ENCODE peak calls at places on chromosomes 2 and 18, in ten cellular contexts. N is A549, G is uterus, V is body of pancreas, U is ovary, I is IMR-90, M is esophagus squamous epithelium, A is spleen, Y is heart left ventricle, S is tibial nerve. H is an unnamed sample.

GRCh38 chr18:32696376-32696775 is 76.4 kb downstream of the KLHL14 start:
- DNase-seq in N (no peak), G (no peak), V (no peak), U (no peak), I (no peak), M (no peak), A (no peak), Y (no peak), S (no peak), H (no peak)

GRCh38 chr2:98809878-98810587 is 79.1 kb upstream of the MGAT4A start:
- DNase-seq in N (no peak), G (no peak), V (no peak), U (no peak), I (no peak), M (no peak), A (no peak), Y (no peak), S (no peak), H (no peak)

GRCh38 chr2:128903637-128904036 is 585.0 kb upstream of the HS6ST1 start:
- DNase-seq in N (no peak), G (no peak), V (no peak), U (no peak), I (no peak), M (no peak), A (no peak), Y (no peak), S (no peak), H (no peak)

GRCh38 chr2:232658217-232658785 is 24.9 kb downstream of the EFHD1 start:
- DNase-seq in N (peak), G (no peak), V (no peak), U (no peak), I (no peak), M (no peak), A (no peak), Y (no peak), S (no peak), H (no peak)

GRCh38 chr2:152505495-152505906 is 170.5 kb downstream of the FMNL2 start:
- DNase-seq in N (peak), G (no peak), V (peak), U (no peak), I (peak), M (no peak), A (no peak), Y (no peak), S (peak), H (peak)

GRCh38 chr2:152036611-152037469 is 62.0 kb downstream of the CACNB4 start:
- DNase-seq in N (peak), G (peak), V (peak), U (peak), I (peak), M (no peak), A (no peak), Y (peak), S (peak), H (peak)

GRCh38 chr2:223632826-223633225 is 30.7 kb upstream of the SCG2 start:
- DNase-seq in N (no peak), G (no peak), V (no peak), U (no peak), I (no peak), M (no peak), A (no peak), Y (no peak), S (no peak), H (no peak)

GRCh38 chr2:74893332-74893731 is 59.4 kb downstream of the HK2 start:
- DNase-seq in N (peak), G (no peak), V (no peak), U (no peak), I (peak), M (no peak), A (no peak), Y (no peak), S (no peak), H (no peak)

GRCh38 chr2:180291060-180291459 is 284.0 kb upstream of the CWC22 start:
- DNase-seq in N (peak), G (no peak), V (no peak), U (no peak), I (peak), M (no peak), A (no peak), Y (no peak), S (no peak), H (no peak)

GRCh38 chr2:216149741-216150140 is 40.6 kb downstream of the XRCC5 start:
- DNase-seq in N (no peak), G (no peak), V (no peak), U (no peak), I (peak), M (no peak), A (no peak), Y (no peak), S (no peak), H (no peak)

GRCh38 chr2:241105641-241106040 is 3.6 kb upstream of the MTERF4 start:
- DNase-seq in N (no peak), G (no peak), V (no peak), U (no peak), I (no peak), M (no peak), A (no peak), Y (no peak), S (no peak), H (no peak)

GRCh38 chr18:44626807-44627206 is 53.9 kb upstream of the SETBP1 start:
- DNase-seq in N (no peak), G (no peak), V (no peak), U (no peak), I (no peak), M (no peak), A (no peak), Y (no peak), S (no peak), H (no peak)

GRCh38 chr2:210620456-210620855 is 64.1 kb downstream of the CPS1 start:
- DNase-seq in N (no peak), G (no peak), V (no peak), U (no peak), I (no peak), M (no peak), A (no peak), Y (no peak), S (no peak), H (no peak)

GRCh38 chr2:217621391-217621801 is 381.4 kb downstream of the TNS1 start:
- DNase-seq in N (no peak), G (peak), V (peak), U (no peak), I (peak), M (no peak), A (no peak), Y (peak), S (no peak), H (no peak)

GRCh38 chr2:128781166-128781887 is 462.7 kb upstream of the HS6ST1 start:
- DNase-seq in N (no peak), G (no peak), V (no peak), U (no peak), I (no peak), M (no peak), A (peak), Y (no peak), S (no peak), H (no peak)

GRCh38 chr2:226187601-226188000 is 612.0 kb downstream of the IRS1 start:
- DNase-seq in N (no peak), G (peak), V (no peak), U (no peak), I (peak), M (no peak), A (no peak), Y (no peak), S (no peak), H (no peak)

GRCh38 chr2:205543262-205543843 is 138.9 kb upstream of the NRP2 start:
- DNase-seq in N (no peak), G (no peak), V (no peak), U (no peak), I (no peak), M (no peak), A (no peak), Y (no peak), S (no peak), H (no peak)

GRCh38 chr18:30211112-30211511 is 831.4 kb downstream of the DSC3 start:
- DNase-seq in N (no peak), G (no peak), V (no peak), U (no peak), I (no peak), M (no peak), A (no peak), Y (no peak), S (no peak), H (no peak)

GRCh38 chr2:62014102-62014501 is 108.6 kb downstream of the COMMD1 start:
- DNase-seq in N (peak), G (peak), V (peak), U (peak), I (peak), M (no peak), A (no peak), Y (peak), S (peak), H (peak)

GRCh38 chr2:191245046-191245868 is at the start of gene MYO1B:
- DNase-seq in N (peak), G (peak), V (peak), U (peak), I (peak), M (no peak), A (peak), Y (peak), S (peak), H (peak)

GRCh38 chr2:25063876-25064660 is 22.2 kb downstream of the EFR3B start:
- DNase-seq in N (no peak), G (no peak), V (no peak), U (no peak), I (no peak), M (no peak), A (no peak), Y (no peak), S (no peak), H (no peak)

GRCh38 chr2:241432824-241433448 is 75.4 kb downstream of the STK25 start:
- DNase-seq in N (no peak), G (no peak), V (no peak), U (no peak), I (no peak), M (no peak), A (no peak), Y (no peak), S (no peak), H (no peak)

GRCh38 chr2:27831279-27832050 is 58.7 kb downstream of the RBKS start:
- DNase-seq in N (no peak), G (no peak), V (no peak), U (no peak), I (no peak), M (no peak), A (no peak), Y (no peak), S (no peak), H (no peak)

DNA sequence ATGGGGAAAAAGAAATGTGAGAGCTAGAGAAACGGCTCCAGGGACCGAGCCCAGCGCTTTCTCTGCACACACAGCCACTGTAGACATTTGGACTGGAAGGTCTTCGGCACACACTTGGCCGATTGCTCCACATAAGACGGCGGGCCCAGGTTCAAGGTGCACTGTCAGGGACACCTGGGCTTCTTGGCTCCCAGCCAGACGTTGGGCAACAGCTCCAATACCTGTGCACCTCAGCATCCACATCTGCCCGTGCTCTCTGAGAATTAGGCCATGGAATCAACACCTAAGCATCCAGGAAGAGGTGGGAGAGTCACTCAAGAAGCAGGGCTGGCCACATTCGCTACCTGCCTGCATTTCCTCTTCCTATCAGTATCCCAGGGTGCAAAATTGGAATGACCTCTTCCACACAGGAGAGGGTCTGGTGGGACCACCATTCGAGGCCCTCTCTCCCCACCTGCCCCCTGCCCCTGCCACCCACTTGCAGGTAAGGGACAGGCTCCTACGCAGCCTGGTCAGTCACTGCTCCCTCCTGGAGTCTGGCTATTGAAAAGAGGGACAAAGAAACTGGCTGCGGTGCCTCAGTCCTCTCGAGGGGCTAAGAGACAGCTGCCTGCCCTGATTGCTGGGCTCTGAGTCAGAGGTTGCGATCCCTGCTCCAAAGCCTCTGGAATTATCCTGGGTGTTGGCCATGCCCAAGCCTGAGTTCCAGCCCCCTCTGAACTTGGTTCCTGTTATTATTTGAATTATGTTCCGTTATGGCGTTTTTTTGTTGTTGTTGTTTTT is 40.1 kb upstream of the TAF1B start:
- DNase-seq in N (no peak), G (no peak), V (peak), U (no peak), I (no peak), M (no peak), A (peak), Y (no peak), S (no peak), H (no peak)
- TF ChIP-seq POLR2A in N (no peak), G (no peak), V (no peak), U (no peak), I (no peak), M (no peak), A (no peak), Y (no peak), S (no peak), H (no peak)

DNA sequence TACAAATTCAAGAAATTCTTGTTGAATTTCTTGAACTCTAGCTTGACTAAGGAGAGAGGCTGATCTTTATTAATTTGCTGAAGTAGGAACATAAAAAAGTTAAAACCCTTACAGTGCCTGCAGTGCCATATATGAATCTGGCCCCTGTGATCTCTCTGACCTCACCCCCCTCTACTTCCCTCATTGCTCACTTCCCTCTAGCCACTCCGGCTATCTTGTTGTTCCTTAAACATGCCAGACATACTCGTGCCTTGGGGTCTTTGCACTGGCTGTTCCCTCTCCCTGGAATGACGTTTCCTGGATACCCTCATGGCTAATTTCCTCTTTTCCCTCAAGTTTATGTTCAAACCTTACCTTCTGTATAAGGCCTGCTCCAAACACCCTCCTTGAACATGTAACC is 246.3 kb upstream of the SIX2 start:
- DNase-seq in N (no peak), G (no peak), V (no peak), U (no peak), I (no peak), M (no peak), A (no peak), Y (no peak), S (no peak), H (no peak)
- H3K27ac ChIP-seq in N (no peak), G (no peak), V (no peak), U (no peak), I (no peak), M (no peak), A (no peak), Y (no peak), S (no peak), H (peak)

GRCh38 chr2:227710986-227711385 is 6.8 kb downstream of the SLC19A3 start:
- DNase-seq in N (no peak), G (no peak), V (no peak), U (no peak), I (no peak), M (no peak), A (no peak), Y (no peak), S (no peak), H (no peak)

GRCh38 chr2:227703961-227704360 is 13.9 kb downstream of the SLC19A3 start:
- DNase-seq in N (no peak), G (no peak), V (no peak), U (no peak), I (peak), M (no peak), A (no peak), Y (no peak), S (no peak), H (no peak)

GRCh38 chr2:227706859-227707258 is 11.0 kb downstream of the SLC19A3 start:
- DNase-seq in N (no peak), G (no peak), V (no peak), U (no peak), I (no peak), M (no peak), A (no peak), Y (no peak), S (no peak), H (no peak)

GRCh38 chr2:227703280-227703732 is 14.5 kb downstream of the SLC19A3 start:
- DNase-seq in N (peak), G (no peak), V (peak), U (no peak), I (peak), M (no peak), A (no peak), Y (no peak), S (no peak), H (no peak)

GRCh38 chr2:227707390-227707789 is 10.4 kb downstream of the SLC19A3 start:
- DNase-seq in N (no peak), G (no peak), V (no peak), U (no peak), I (no peak), M (no peak), A (no peak), Y (no peak), S (no peak), H (no peak)
- TF ChIP-seq POLR2A in N (no peak), G (no peak), V (no peak), U (no peak), I (no peak), M (no peak), A (no peak), Y (no peak), S (no peak), H (no peak)

DNA sequence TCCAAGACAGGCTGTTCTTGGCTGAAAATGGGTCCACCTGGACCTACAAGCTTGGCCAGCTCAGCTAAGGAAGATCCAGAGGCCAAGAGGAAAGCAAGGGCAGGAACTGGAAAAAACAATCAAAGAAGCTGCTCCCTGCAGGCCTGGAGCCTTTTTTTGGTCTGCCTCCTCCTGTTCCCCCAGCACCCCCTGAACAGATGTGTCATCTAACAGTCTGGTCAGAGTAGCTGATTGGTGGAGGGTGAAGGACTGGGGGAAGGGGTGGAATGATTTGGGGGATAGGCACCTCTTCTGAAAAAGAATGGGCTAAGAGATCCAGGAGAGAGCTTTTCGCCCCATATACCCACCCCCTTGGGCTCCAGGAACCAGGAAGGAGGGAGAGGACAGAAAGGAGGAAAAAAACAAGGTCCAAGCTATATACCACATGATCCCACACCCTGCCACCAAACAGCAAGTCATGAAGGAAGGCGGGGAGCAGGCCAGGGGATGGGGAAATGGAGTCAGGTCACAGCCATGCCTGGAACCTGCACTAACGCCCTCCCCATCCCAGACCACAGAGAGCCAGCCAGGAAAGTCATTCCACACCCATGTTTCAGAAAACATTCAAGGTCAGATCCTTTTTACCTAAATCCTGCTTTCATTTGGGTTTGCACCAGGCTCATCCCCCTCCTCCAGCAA is 2.0 kb downstream of the RAB11FIP5 start:
- DNase-seq in N (no peak), G (no peak), V (no peak), U (no peak), I (peak), M (no peak), A (no peak), Y (no peak), S (no peak), H (no peak)
- H3K27ac ChIP-seq in N (peak), G (peak), V (peak), U (no peak), I (peak), M (no peak), A (peak), Y (peak), S (peak), H (peak)

DNA sequence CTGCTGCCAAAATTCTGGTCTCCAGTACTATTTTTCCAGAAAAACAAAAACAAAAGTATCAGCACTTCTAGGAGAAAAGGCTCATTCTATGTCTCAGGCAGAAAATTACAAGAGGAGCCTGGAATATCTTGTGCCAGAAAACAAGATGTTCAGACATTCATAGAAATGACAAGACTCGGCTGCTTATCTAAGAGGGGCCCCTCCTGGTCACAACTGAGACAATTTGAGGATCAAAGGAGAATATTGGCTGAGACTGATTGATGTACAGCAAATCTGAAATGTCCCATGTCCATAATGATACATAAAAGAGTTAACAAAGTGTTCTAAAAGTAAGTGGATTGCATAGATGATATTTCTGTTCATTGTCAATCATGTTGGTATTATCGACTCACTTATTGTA is 2.4 kb upstream of the RPS7 start:
- DNase-seq in N (no peak), G (no peak), V (no peak), U (no peak), I (no peak), M (no peak), A (no peak), Y (no peak), S (no peak), H (no peak)
- TF ChIP-seq POLR2A in N (no peak), G (no peak), V (no peak), U (no peak), I (no peak), M (no peak), A (no peak), Y (no peak), S (no peak), H (no peak)

GRCh38 chr2:121475811-121476571 is 54.7 kb upstream of the RNU4ATAC start:
- DNase-seq in N (no peak), G (no peak), V (no peak), U (no peak), I (peak), M (no peak), A (no peak), Y (no peak), S (no peak), H (no peak)

GRCh38 chr2:121473502-121473901 is 57.2 kb upstream of the RNU4ATAC start:
- DNase-seq in N (no peak), G (no peak), V (no peak), U (no peak), I (no peak), M (no peak), A (no peak), Y (no peak), S (no peak), H (no peak)

GRCh38 chr2:121478996-121479735 is 51.5 kb upstream of the RNU4ATAC start:
- DNase-seq in N (no peak), G (no peak), V (no peak), U (no peak), I (peak), M (no peak), A (no peak), Y (no peak), S (no peak), H (no peak)

GRCh38 chr2:121479882-121480522 is 50.7 kb upstream of the RNU4ATAC start:
- DNase-seq in N (peak), G (no peak), V (peak), U (no peak), I (no peak), M (no peak), A (no peak), Y (no peak), S (no peak), H (no peak)

GRCh38 chr2:121476714-121477113 is 54.0 kb upstream of the RNU4ATAC start:
- DNase-seq in N (no peak), G (no peak), V (no peak), U (no peak), I (no peak), M (no peak), A (no peak), Y (no peak), S (no peak), H (no peak)
- H3K27ac ChIP-seq in N (no peak), G (no peak), V (no peak), U (no peak), I (no peak), M (no peak), A (no peak), Y (no peak), S (no peak), H (peak)